ENCODE peak calls at places on chromosomes 16 and 17, in nine cellular contexts. F is transverse colon; J is MV-4-11; D is ELR; S is fibroblast of villous mesenchyme; G is SHP77 treated with DMSO at 0.1 percent for 48 hours; A is activated CD4-positive, alpha-beta T cell treated with anti-CD3 and anti-CD28 coated beads for 24 hours; Q is BE2C; C is stimulated activated effector memory CD8-positive, alpha-beta T cell treated with anti-CD3 and anti-CD28 coated beads, Interleukin-12 subunit alpha, Interleukin-12 subunit beta, amount 100 ng/mL, for 72 hours. R is an unnamed sample.

GRCh38 chr17:59764292-59764741 is 56.9 kb downstream of the VMP1 start:
- DNase-seq in F (no peak), J (no peak), D (peak), S (no peak), G (no peak), A (no peak), Q (no peak), C (no peak), R (no peak)

GRCh38 chr16:85757341-85757822 is 6.5 kb upstream of the C16orf74 start:
- DNase-seq in F (no peak), J (peak), D (peak), S (peak), G (no peak), A (no peak), Q (no peak), C (no peak), R (peak)

GRCh38 chr17:81164464-81165245 is 652 bp upstream of the PVALEF start:
- DNase-seq in F (no peak), J (no peak), D (no peak), S (no peak), G (peak), A (no peak), Q (peak), C (no peak), R (no peak)

GRCh38 chr17:48995332-48995870 is 1.8 kb upstream of the IGF2BP1 start:
- DNase-seq in F (no peak), J (no peak), D (peak), S (no peak), G (no peak), A (no peak), Q (peak), C (peak), R (no peak)

GRCh38 chr16:1356061-1356900 is 4.5 kb downstream of the GNPTG start:
- DNase-seq in F (no peak), J (no peak), D (no peak), S (no peak), G (no peak), A (no peak), Q (no peak), C (no peak), R (no peak)

GRCh38 chr17:62565817-62566216 is 61.7 kb upstream of the MRC2 start:
- DNase-seq in F (no peak), J (no peak), D (peak), S (peak), G (no peak), A (no peak), Q (no peak), C (no peak), R (no peak)

GRCh38 chr16:53052519-53053501 is at the start of gene CHD9NB:
- DNase-seq in F (peak), J (peak), D (peak), S (peak), G (no peak), A (no peak), Q (peak), C (peak), R (no peak)

GRCh38 chr16:65876200-65876498 is 490.3 kb upstream of the CDH5 start:
- DNase-seq in F (no peak), J (no peak), D (no peak), S (no peak), G (no peak), A (no peak), Q (no peak), C (no peak), R (no peak)

GRCh38 chr16:69176033-69176780 is 10.8 kb upstream of the SNTB2 start:
- DNase-seq in F (no peak), J (no peak), D (peak), S (peak), G (no peak), A (no peak), Q (no peak), C (no peak), R (no peak)

GRCh38 chr16:2427526-2427925 is 1.7 kb upstream of the CCNF start:
- DNase-seq in F (no peak), J (no peak), D (no peak), S (no peak), G (no peak), A (no peak), Q (no peak), C (no peak), R (no peak)

GRCh38 chr17:68387485-68387884 is 69.8 kb downstream of the WIPI1 start:
- DNase-seq in F (no peak), J (no peak), D (no peak), S (no peak), G (no peak), A (no peak), Q (no peak), C (no peak), R (no peak)